ENCODE peak calls at places on chromosomes 12 and 14, in six cellular contexts. R is neuronal stem cell, I is IMR-90, S is mesenchymal stem cell, H is H1, K is H9. O is an unnamed sample.
A peak's percentile ranks its signal among the peaks of the same experiment; 100 is the strongest.

GRCh38 chr12:19298837-19299605 is 140.3 kb upstream of the AEBP2 start:
- DNase-seq in R (no peak), S (no peak), K (no peak), I (no peak), H (no peak), O (no peak)

GRCh38 chr12:46908236-46908935 is 82.6 kb upstream of the SLC38A4 start:
- DNase-seq in S (peak; percentile 33), R (no peak), I (peak; percentile 34), H (no peak), K (no peak), O (peak; percentile 18)

GRCh38 chr12:99920561-99920960 is 64.2 kb downstream of the ANKS1B start:
- DNase-seq in H (no peak), I (no peak), K (no peak), S (no peak), R (no peak), O (no peak)

GRCh38 chr12:108320503-108321293 is 18.4 kb downstream of the CMKLR1 start:
- DNase-seq in I (no peak), R (no peak), H (no peak), S (no peak), K (peak; percentile 50), O (no peak)

GRCh38 chr12:69519871-69520270 is 49.7 kb downstream of the FRS2 start:
- DNase-seq in I (no peak), H (no peak), R (no peak), S (peak; percentile 82), K (no peak), O (no peak)

GRCh38 chr14:50601405-50601804 is 41.5 kb downstream of the ATL1 start:
- DNase-seq in H (no peak), K (no peak), I (no peak), S (no peak), R (no peak), O (peak; percentile 83)

GRCh38 chr12:124131671-124132058 is 158.7 kb downstream of the ZNF664 start:
- DNase-seq in K (no peak), R (no peak), S (no peak), I (no peak), H (no peak), O (no peak)

GRCh38 chr12:27455589-27455988 is 9.1 kb downstream of the SMCO2 start:
- DNase-seq in I (no peak), R (no peak), H (no peak), K (no peak), S (no peak), O (no peak)

GRCh38 chr14:61542848-61543790 is 152.2 kb upstream of the HIF1A start:
- DNase-seq in R (no peak), S (no peak), K (no peak), I (no peak), H (no peak), O (no peak)

GRCh38 chr12:122031342-122032216 is 9.9 kb downstream of the BCL7A start:
- DNase-seq in R (no peak), S (peak; percentile 44), K (peak; percentile 90), H (peak; percentile 96), I (no peak), O (no peak)
- H3K18ac ChIP-seq in R (no peak overlapping the region), S (no peak overlapping the region), K (no peak overlapping the region), H (no peak overlapping the region), I (no peak overlapping the region), O (no peak overlapping the region)

GRCh38 chr14:68598089-68598488 is 194.8 kb downstream of the ZFP36L1 start:
- DNase-seq in I (no peak), H (no peak), R (no peak), K (no peak), S (no peak), O (no peak)

GRCh38 chr14:68594737-68595380 is 198.0 kb downstream of the ZFP36L1 start:
- DNase-seq in I (no peak), S (no peak), R (no peak), H (no peak), K (no peak), O (no peak)

GRCh38 chr14:68596211-68596610 is 196.7 kb downstream of the ZFP36L1 start:
- DNase-seq in K (no peak), I (no peak), R (no peak), S (no peak), H (no peak), O (no peak)

GRCh38 chr14:68598621-68599447 is 194.0 kb downstream of the ZFP36L1 start:
- DNase-seq in H (no peak), I (peak; percentile 97), S (peak; percentile 90), K (no peak), R (no peak), O (peak; percentile 45)

DNA sequence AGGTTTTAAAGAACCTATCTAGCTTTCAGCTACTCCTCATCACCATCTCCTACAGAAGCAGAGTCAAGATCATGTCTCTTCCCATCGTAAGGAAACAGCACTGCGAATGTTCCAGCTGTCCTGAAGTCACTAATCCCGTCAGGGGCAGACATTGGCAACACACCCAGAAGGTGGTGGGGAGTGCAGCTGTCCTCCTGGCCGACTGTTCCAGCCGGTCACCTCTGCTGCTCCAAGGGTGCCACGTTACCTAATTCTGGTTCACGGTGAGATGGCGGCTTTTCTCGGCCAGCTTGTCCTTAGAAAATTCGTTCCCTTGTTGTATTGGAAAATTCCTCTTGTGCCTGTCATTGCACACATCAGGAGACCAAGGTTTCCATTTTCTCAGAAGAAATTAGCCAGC is 196.2 kb downstream of the ZFP36L1 start:
- DNase-seq in H (no peak), R (no peak), S (peak; percentile 24), I (no peak), K (no peak), O (peak; percentile 43)
- H4K91ac ChIP-seq in H (peak overlapping the region; percentile 61), R (no peak overlapping the region), S (peak overlapping the region; percentile 92), I (peak overlapping the region; percentile 26), K (no peak overlapping the region), O (peak overlapping the region; percentile 30)

GRCh38 chr12:113777751-113778150 is 188.4 kb downstream of the RBM19 start:
- DNase-seq in S (no peak), R (no peak), H (no peak), I (no peak), K (no peak), O (peak; percentile 58)

GRCh38 chr12:113776536-113776935 is 189.6 kb downstream of the RBM19 start:
- DNase-seq in K (no peak), H (no peak), R (no peak), I (no peak), S (no peak), O (no peak)

GRCh38 chr12:113778432-113779128 is 187.5 kb downstream of the RBM19 start:
- DNase-seq in I (no peak), H (peak; percentile 51), S (no peak), K (no peak), R (peak; percentile 48), O (peak; percentile 23)

GRCh38 chr12:113781415-113782198 is 184.5 kb downstream of the RBM19 start:
- DNase-seq in R (no peak), I (peak; percentile 59), S (peak; percentile 96), K (no peak), H (no peak), O (no peak)

GRCh38 chr12:113779774-113780173 is 186.4 kb downstream of the RBM19 start:
- DNase-seq in I (no peak), K (no peak), R (no peak), S (no peak), H (no peak), O (no peak)
- H2BK120ac ChIP-seq in I (no peak overlapping the region), K (no peak overlapping the region), R (no peak overlapping the region), S (no peak overlapping the region), H (no peak overlapping the region), O (no peak overlapping the region)

DNA sequence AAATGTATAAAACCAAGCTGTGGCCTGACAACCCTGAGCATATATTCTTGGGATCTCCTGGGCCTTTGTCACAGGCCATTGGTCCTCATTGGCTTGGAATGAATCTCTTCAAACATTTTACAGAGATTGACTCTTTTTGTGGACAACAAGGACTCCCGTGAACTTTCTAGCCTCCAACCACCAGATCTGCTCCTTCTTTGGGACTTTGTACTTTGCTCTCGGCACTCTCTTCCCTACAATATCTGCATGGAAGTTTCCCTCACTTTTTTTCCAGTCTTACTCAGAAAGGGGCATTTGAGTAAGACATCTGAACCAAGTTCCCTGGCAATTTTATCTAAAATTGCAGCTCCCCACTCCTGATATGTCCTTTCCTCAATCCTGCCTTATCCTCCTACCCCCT is 158.8 kb downstream of the PHLDA1 start:
- DNase-seq in S (no peak), I (no peak), R (no peak), H (no peak), K (no peak), O (no peak)
- H3K18ac ChIP-seq in S (no peak overlapping the region), I (peak overlapping the region; percentile 47), R (no peak overlapping the region), H (no peak overlapping the region), K (no peak overlapping the region), O (no peak overlapping the region)

GRCh38 chr14:21018286-21018685 is 6.6 kb downstream of the NDRG2 start:
- DNase-seq in R (no peak), H (no peak), K (no peak), I (no peak), S (no peak), O (no peak)
- H4K91ac ChIP-seq in R (no peak overlapping the region), H (no peak overlapping the region), K (no peak overlapping the region), I (no peak overlapping the region), S (no peak overlapping the region), O (no peak overlapping the region)

DNA sequence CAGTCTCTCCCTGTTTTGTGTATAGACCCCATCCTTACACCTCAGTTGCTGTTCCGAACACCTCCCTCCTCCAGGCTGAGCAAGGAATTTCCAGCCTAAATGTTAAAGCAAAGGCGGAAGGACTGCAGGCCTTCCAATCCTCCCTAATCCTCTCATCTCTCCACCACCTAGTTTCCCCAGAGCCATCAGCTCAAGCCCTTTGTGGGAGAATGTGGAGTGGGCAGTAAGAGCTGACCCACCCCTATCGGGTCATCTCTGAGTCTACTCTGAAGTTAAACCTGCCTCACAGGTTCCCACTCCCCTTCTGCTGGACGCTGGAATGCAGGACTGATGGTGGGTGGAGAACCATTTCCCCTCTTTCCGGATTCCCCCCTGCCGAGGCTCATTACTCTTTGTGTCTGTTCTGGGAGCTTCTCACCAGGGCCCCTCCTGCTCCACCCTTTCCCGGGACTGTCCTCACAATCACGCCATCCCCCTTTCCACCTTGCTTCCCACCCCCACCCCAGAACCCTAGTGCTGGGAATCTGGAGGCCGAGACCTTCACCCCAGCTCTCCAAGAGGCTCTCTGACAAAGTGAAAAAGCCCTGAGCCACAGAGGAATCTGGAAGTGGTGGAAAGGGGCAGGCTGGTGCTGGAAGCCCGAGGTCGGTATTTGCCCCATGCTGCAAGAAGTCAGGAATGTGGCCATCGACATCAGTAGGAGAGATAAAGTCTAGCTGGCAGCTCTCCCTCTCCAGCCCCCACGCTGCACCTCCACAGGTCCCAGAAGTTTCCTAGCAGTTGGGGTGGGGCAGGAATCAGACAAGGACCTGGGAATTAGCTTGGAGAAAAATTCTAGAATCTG is 3.3 kb upstream of the KRT18 start:
- DNase-seq in K (peak; percentile 96), R (no peak), S (peak; percentile 77), I (peak; percentile 62), H (peak; percentile 74), O (peak; percentile 97)
- H2BK120ac ChIP-seq in K (peak overlapping the region; percentile 50), R (no peak overlapping the region), S (peak overlapping the region; percentile 99), I (peak overlapping the region; percentile 63), H (peak overlapping the region; percentile 91), O (peak overlapping the region; percentile 100)

O was measured in trophoblast cell.